ENCODE peak calls at places on chromosomes 6 and 20, in six cellular contexts. W, F, D, C, P and J are unnamed samples.

GRCh38 chr6:20013485-20013884 is 176.3 kb downstream of the ID4 start:
- DNase-seq in P (no peak), F (no peak), D (no peak), W (no peak), C (no peak), J (no peak)

GRCh38 chr20:50689864-50690263 is 1.5 kb downstream of the RIPOR3 start:
- DNase-seq in C (no peak), F (no peak), W (no peak), P (peak), D (no peak), J (no peak)

GRCh38 chr6:119791746-119792145 is 442.2 kb upstream of the MAN1A1 start:
- DNase-seq in P (no peak), C (no peak), D (no peak), F (no peak), W (no peak), J (peak)

GRCh38 chr6:79868098-79868722 is 79.1 kb downstream of the ELOVL4 start:
- DNase-seq in D (no peak), C (peak), P (peak), W (no peak), F (peak), J (peak)

GRCh38 chr6:17012421-17013225 is 89.2 kb upstream of the STMND1 start:
- DNase-seq in C (peak), W (no peak), P (no peak), D (no peak), F (peak), J (no peak)

GRCh38 chr20:11917663-11918062 is at the start of gene BTBD3:
- DNase-seq in F (peak), D (no peak), P (peak), C (peak), W (no peak), J (peak)

GRCh38 chr6:56349196-56349595 is 101.8 kb upstream of the COL21A1 start:
- DNase-seq in W (no peak), P (no peak), C (peak), D (no peak), F (peak), J (peak)

GRCh38 chr20:6590891-6591679 is 176.4 kb upstream of the BMP2 start:
- DNase-seq in W (no peak), D (no peak), C (peak), F (peak), P (no peak), J (peak)

GRCh38 chr20:6074784-6075183 is 20.9 kb upstream of the LRRN4 start:
- DNase-seq in P (no peak), D (no peak), F (no peak), C (no peak), W (no peak), J (no peak)

GRCh38 chr6:87333591-87334181 is 4.6 kb upstream of the GJB7 start:
- DNase-seq in W (no peak), P (no peak), F (peak), C (peak), D (no peak), J (no peak)

GRCh38 chr20:14288341-14289330 is 48.8 kb downstream of the FLRT3 start:
- DNase-seq in C (peak), P (no peak), F (peak), D (no peak), W (no peak), J (peak)

GRCh38 chr6:168272379-168273011 is 47.1 kb downstream of the DACT2 start:
- DNase-seq in W (no peak), F (no peak), D (no peak), C (no peak), P (no peak), J (no peak)

GRCh38 chr20:17958326-17959256 is 10.0 kb downstream of the SNX5 start:
- DNase-seq in P (no peak), C (peak), F (peak), W (no peak), D (no peak), J (no peak)

GRCh38 chr20:14360386-14360785 is 23.0 kb upstream of the FLRT3 start:
- DNase-seq in P (no peak), W (no peak), F (peak), C (no peak), D (no peak), J (peak)

GRCh38 chr6:143642403-143642802 is 35.4 kb upstream of the PHACTR2 start:
- DNase-seq in W (no peak), C (no peak), D (no peak), P (no peak), F (no peak), J (no peak)

GRCh38 chr20:35561268-35561667 is 19.4 kb downstream of the ERGIC3 start:
- DNase-seq in F (peak), D (no peak), W (no peak), C (peak), P (peak), J (peak)

GRCh38 chr6:132960720-132961119 is 146.4 kb downstream of the RPS12 start:
- DNase-seq in P (no peak), F (no peak), W (no peak), C (peak), D (no peak), J (no peak)

GRCh38 chr6:128517124-128517523 is 3.3 kb downstream of the PTPRK start:
- DNase-seq in P (no peak), D (no peak), W (no peak), F (no peak), C (no peak), J (no peak)

GRCh38 chr6:165858571-165858970 is 195.5 kb upstream of the PDE10A start:
- DNase-seq in C (no peak), D (no peak), P (no peak), W (no peak), F (peak), J (peak)

GRCh38 chr6:34953084-34954025 is 64.3 kb downstream of the ANKS1A start:
- DNase-seq in W (no peak), C (peak), P (no peak), F (peak), D (no peak), J (peak)

GRCh38 chr6:73566954-73567591 is 46.2 kb upstream of the EEF1A1 start:
- DNase-seq in F (peak), W (no peak), C (peak), P (no peak), D (no peak), J (peak)

GRCh38 chr6:130604869-130605401 is 222.3 kb upstream of the SMLR1 start:
- DNase-seq in W (no peak), P (no peak), F (no peak), C (no peak), D (no peak), J (no peak)

GRCh38 chr6:37971711-37972410 is 152.3 kb downstream of the ZFAND3 start:
- DNase-seq in P (no peak), D (no peak), F (peak), W (no peak), C (no peak), J (peak)

GRCh38 chr6:65000815-65001214 is 706.2 kb downstream of the EYS start:
- DNase-seq in D (no peak), W (no peak), C (no peak), P (no peak), F (no peak), J (no peak)

GRCh38 chr20:3889489-3890409 is 562 bp downstream of the PANK2 start:
- DNase-seq in C (peak), D (peak), P (peak), W (peak), F (no peak), J (peak)

GRCh38 chr6:16929814-16930213 is 168.6 kb upstream of the ATXN1 start:
- DNase-seq in P (no peak), D (no peak), W (no peak), F (peak), C (peak), J (peak)

GRCh38 chr20:22579711-22580697 is 4.4 kb downstream of the FOXA2 start:
- DNase-seq in C (no peak), D (no peak), F (no peak), P (no peak), W (no peak), J (no peak)

GRCh38 chr20:6673071-6673470 is 94.4 kb upstream of the BMP2 start:
- DNase-seq in P (no peak), F (no peak), W (no peak), C (no peak), D (no peak), J (no peak)

GRCh38 chr6:105431226-105431625 is 28.3 kb upstream of the PREP start:
- DNase-seq in P (peak), D (no peak), F (peak), W (no peak), C (peak), J (peak)